ENCODE peak calls at places on chromosomes 5 and 9, in four cellular contexts. H, U, I and F are unnamed samples.

GRCh38 chr5:5615569-5615968 is 193.1 kb downstream of the ICE1 start:
- DNase-seq in H (no peak), U (no peak), I (no peak), F (no peak)

GRCh38 chr5:126454535-126454934 is 31.3 kb downstream of the GRAMD2B start:
- DNase-seq in H (no peak), U (no peak), I (no peak), F (no peak)

GRCh38 chr9:129949821-129950220 is 93.2 kb downstream of the FNBP1 start:
- DNase-seq in H (no peak), U (no peak), I (no peak), F (no peak)

GRCh38 chr9:72006481-72006880 is 53.9 kb downstream of the C9orf57 start:
- DNase-seq in H (no peak), U (no peak), I (no peak), F (no peak)

GRCh38 chr9:26870292-26870691 is 22.3 kb downstream of the CAAP1 start:
- DNase-seq in H (no peak), U (no peak), I (no peak), F (no peak)

GRCh38 chr9:126607731-126608130 is 6.0 kb upstream of the LMX1B start:
- DNase-seq in H (no peak), U (no peak), I (no peak), F (no peak)

GRCh38 chr5:9610969-9611368 is 19.2 kb downstream of the TAS2R1 start:
- DNase-seq in H (no peak), U (no peak), I (no peak), F (no peak)

GRCh38 chr9:4262735-4263141 is 37.1 kb downstream of the GLIS3 start:
- DNase-seq in H (no peak), U (peak; percentile 58), I (peak; percentile 34), F (no peak)

GRCh38 chr5:114070093-114070722 is 291.7 kb upstream of the KCNN2 start:
- DNase-seq in H (no peak), U (no peak), I (no peak), F (no peak)

GRCh38 chr5:103474671-103475070 is 87.9 kb downstream of the NUDT12 start:
- DNase-seq in H (no peak), U (no peak), I (no peak), F (no peak)

GRCh38 chr5:103472820-103473219 is 89.8 kb downstream of the NUDT12 start:
- DNase-seq in H (no peak), U (no peak), I (peak; percentile 23), F (no peak)

GRCh38 chr5:103476776-103477175 is 85.8 kb downstream of the NUDT12 start:
- DNase-seq in H (no peak), U (no peak), I (no peak), F (no peak)

GRCh38 chr5:103475629-103476240 is 86.9 kb downstream of the NUDT12 start:
- DNase-seq in H (no peak), U (peak; percentile 72), I (peak; percentile 67), F (no peak)

GRCh38 chr5:103473725-103474124 is 88.9 kb downstream of the NUDT12 start:
- DNase-seq in H (no peak), U (no peak), I (peak; percentile 19), F (no peak)
- H3K27ac ChIP-seq in H (no peak overlapping the region), U (no peak overlapping the region), I (no peak overlapping the region), F (no peak overlapping the region)

DNA sequence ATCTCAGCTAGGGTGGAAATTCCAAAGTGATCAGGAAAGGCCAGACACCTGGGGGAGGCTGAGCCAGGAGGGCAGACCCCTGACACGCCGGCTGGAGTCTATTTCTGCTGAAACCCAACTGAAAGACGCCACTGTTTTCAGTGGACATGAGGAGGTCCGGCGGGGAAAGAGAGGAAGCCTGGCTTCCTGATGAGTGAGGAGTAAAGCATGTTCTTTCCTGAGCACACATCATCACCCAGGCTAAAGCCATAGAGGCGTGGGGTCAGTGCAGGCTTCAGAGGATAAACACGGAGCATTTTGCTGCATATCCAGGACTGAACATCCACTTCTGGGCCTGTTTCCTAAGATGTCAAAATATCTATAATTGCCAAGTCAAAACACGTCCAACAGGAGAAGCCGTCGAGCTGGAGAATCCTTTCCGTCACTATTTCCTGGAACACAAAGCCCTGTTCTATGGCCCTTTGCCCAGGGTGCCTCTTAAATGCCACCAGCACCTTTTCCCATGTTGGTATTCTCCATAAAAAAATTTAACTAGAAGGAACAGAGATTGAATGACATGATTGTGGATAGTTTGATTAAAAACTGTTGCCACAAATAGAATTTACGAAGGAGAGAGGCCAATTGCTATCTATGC is 597.9 kb upstream of the ADAMTS16 start:
- DNase-seq in H (no peak), U (no peak), I (no peak), F (no peak)
- H3K27me3 ChIP-seq in H (no peaks in the 10 kb centered on the region), U (no peaks in the 10 kb centered on the region), I (no peaks in the 10 kb centered on the region), F (no peaks in the 10 kb centered on the region)

GRCh38 chr5:90558344-90559192 is at the start of gene ADGRV1:
- DNase-seq in H (peak; percentile 87), U (peak; percentile 77), I (peak; percentile 50), F (no peak)

GRCh38 chr5:90563161-90563560 is 4.6 kb downstream of the ADGRV1 start:
- DNase-seq in H (no peak), U (no peak), I (no peak), F (no peak)

GRCh38 chr5:90560771-90561170 is 2.2 kb downstream of the ADGRV1 start:
- DNase-seq in H (no peak), U (peak; percentile 53), I (no peak), F (no peak)

GRCh38 chr5:90562331-90562730 is 3.7 kb downstream of the ADGRV1 start:
- DNase-seq in H (no peak), U (no peak), I (no peak), F (no peak)

GRCh38 chr5:90561766-90562165 is 3.2 kb downstream of the ADGRV1 start:
- DNase-seq in H (no peak), U (no peak), I (no peak), F (no peak)
- H3K4me1 ChIP-seq in H (no peaks in the 10 kb centered on the region), U (no peaks in the 10 kb centered on the region), I (no peaks in the 10 kb centered on the region), F (peaks cover 6% of the 10 kb centered on the region)

DNA sequence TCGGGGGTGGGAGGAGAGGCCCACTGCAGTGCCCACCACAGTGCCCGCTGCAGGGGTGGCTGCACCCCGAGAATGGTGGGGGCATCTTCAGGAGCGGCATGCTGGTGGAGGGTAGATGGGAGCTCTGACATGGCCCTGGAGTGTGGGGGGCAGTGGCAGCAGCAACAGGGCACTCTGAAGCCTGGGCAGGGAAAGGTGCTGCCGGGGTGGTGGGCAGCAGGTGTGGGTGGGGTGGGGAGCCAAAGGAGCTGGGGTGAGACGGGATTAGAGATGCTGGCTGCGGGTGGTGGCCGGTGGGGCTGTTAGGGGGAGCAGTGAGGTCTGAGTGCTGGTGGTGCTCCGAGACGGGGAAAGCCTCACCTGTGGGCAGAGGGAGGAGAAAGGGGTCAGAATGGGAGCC is 18.0 kb downstream of the FAM193B start:
- DNase-seq in H (peak; percentile 42), U (no peak), I (no peak), F (no peak)
- H3K27ac ChIP-seq in H (no peak overlapping the region), U (no peak overlapping the region), I (no peak overlapping the region), F (no peak overlapping the region)

GRCh38 chr5:159395202-159395601 is 64.9 kb upstream of the IL12B start:
- DNase-seq in H (no peak), U (no peak), I (no peak), F (no peak)

GRCh38 chr5:159392881-159393280 is 62.6 kb upstream of the IL12B start:
- DNase-seq in H (no peak), U (no peak), I (no peak), F (no peak)

GRCh38 chr5:159393854-159394274 is 63.6 kb upstream of the IL12B start:
- DNase-seq in H (no peak), U (no peak), I (no peak), F (no peak)
- H3K27me3 ChIP-seq in H (no peaks in the 10 kb centered on the region), U (no peaks in the 10 kb centered on the region), I (no peaks in the 10 kb centered on the region), F (no peaks in the 10 kb centered on the region)